ENCODE peak calls at places on chromosomes 3 and 15, in nine cellular contexts. C is GM23248, L is heart right ventricle, I is A549, J is suprapubic skin, N is IMR-90, B is stomach, Q is H9, O is HCT116. V is an unnamed sample.

GRCh38 chr3:62421275-62421674 is 47.9 kb upstream of the FEZF2 start:
- DNase-seq in C (no peak), L (no peak), I (no peak), J (no peak), N (no peak), B (no peak), Q (no peak), O (no peak), V (no peak)

GRCh38 chr15:29685156-29686078 is 136.9 kb downstream of the TJP1 start:
- DNase-seq in C (peak), L (no peak), I (no peak), J (no peak), N (peak), B (no peak), Q (no peak), O (no peak), V (no peak)

GRCh38 chr3:100075731-100076543 is 38.4 kb downstream of the FILIP1L start:
- DNase-seq in C (no peak), L (no peak), I (no peak), J (no peak), N (no peak), B (no peak), Q (no peak), O (no peak), V (no peak)

GRCh38 chr3:100899440-100900091 is 93.7 kb downstream of the ABI3BP start:
- DNase-seq in C (no peak), L (no peak), I (no peak), J (no peak), N (no peak), B (no peak), Q (no peak), O (no peak), V (no peak)

GRCh38 chr3:196662711-196663571 is 23.4 kb downstream of the NRROS start:
- DNase-seq in C (peak), L (no peak), I (no peak), J (no peak), N (peak), B (no peak), Q (no peak), O (no peak), V (no peak)

GRCh38 chr3:186002884-186003472 is 65.2 kb upstream of the TRA2B start:
- DNase-seq in C (peak), L (no peak), I (peak), J (no peak), N (peak), B (no peak), Q (peak), O (peak), V (no peak)

GRCh38 chr3:120425877-120426276 is 24.9 kb downstream of the FSTL1 start:
- DNase-seq in C (peak), L (no peak), I (no peak), J (peak), N (peak), B (no peak), Q (no peak), O (no peak), V (peak)

GRCh38 chr15:80984856-80985255 is 4.8 kb downstream of the MESD start:
- DNase-seq in C (peak), L (no peak), I (no peak), J (no peak), N (no peak), B (no peak), Q (no peak), O (no peak), V (no peak)

GRCh38 chr15:90286678-90287077 is 21.2 kb downstream of the NGRN start:
- DNase-seq in C (peak), L (no peak), I (peak), J (no peak), N (peak), B (no peak), Q (no peak), O (no peak), V (no peak)

GRCh38 chr15:74208901-74209559 is 6.4 kb upstream of the STRA6 start:
- DNase-seq in C (no peak), L (no peak), I (no peak), J (no peak), N (peak), B (no peak), Q (peak), O (no peak), V (no peak)

GRCh38 chr3:20645340-20645739 is 459.3 kb upstream of the SGO1 start:
- DNase-seq in C (no peak), L (no peak), I (no peak), J (no peak), N (peak), B (no peak), Q (no peak), O (no peak), V (no peak)

GRCh38 chr3:160564205-160564922 is 1.0 kb downstream of the KPNA4 start:
- DNase-seq in C (peak), L (peak), I (peak), J (no peak), N (no peak), B (no peak), Q (no peak), O (no peak), V (no peak)

GRCh38 chr3:105402287-105402801 is 35.6 kb downstream of the ALCAM start:
- DNase-seq in C (peak), L (no peak), I (peak), J (no peak), N (peak), B (no peak), Q (no peak), O (peak), V (no peak)

GRCh38 chr15:91652610-91653207 is 200.8 kb upstream of the SLCO3A1 start:
- DNase-seq in C (no peak), L (no peak), I (no peak), J (no peak), N (no peak), B (no peak), Q (no peak), O (no peak), V (no peak)

GRCh38 chr3:72818092-72818721 is 30.0 kb downstream of the SHQ1 start:
- DNase-seq in C (peak), L (no peak), I (peak), J (no peak), N (peak), B (no peak), Q (no peak), O (peak), V (no peak)

GRCh38 chr15:78049691-78050440 is 27.6 kb downstream of the TBC1D2B start:
- DNase-seq in C (peak), L (no peak), I (no peak), J (no peak), N (peak), B (no peak), Q (no peak), O (no peak), V (no peak)

GRCh38 chr15:75171408-75171807 is 30.3 kb upstream of the C15orf39 start:
- DNase-seq in C (peak), L (no peak), I (no peak), J (no peak), N (peak), B (no peak), Q (no peak), O (no peak), V (peak)

GRCh38 chr3:170465935-170466334 is 47.3 kb downstream of the CLDN11 start:
- DNase-seq in C (no peak), L (no peak), I (peak), J (no peak), N (no peak), B (no peak), Q (no peak), O (no peak), V (no peak)

GRCh38 chr3:134357914-134358811 is 16.1 kb downstream of the AMOTL2 start:
- DNase-seq in C (peak), L (no peak), I (peak), J (no peak), N (peak), B (peak), Q (peak), O (peak), V (peak)

GRCh38 chr3:14909250-14909649 is 38.1 kb upstream of the NR2C2 start:
- DNase-seq in C (no peak), L (no peak), I (no peak), J (peak), N (no peak), B (no peak), Q (no peak), O (no peak), V (no peak)

GRCh38 chr15:98311566-98312188 is 336.7 kb upstream of the IGF1R start:
- DNase-seq in C (peak), L (peak), I (peak), J (peak), N (peak), B (peak), Q (peak), O (peak), V (peak)

GRCh38 chr3:148379763-148380162 is 317.9 kb upstream of the AGTR1 start:
- DNase-seq in C (peak), L (no peak), I (peak), J (no peak), N (peak), B (no peak), Q (no peak), O (peak), V (peak)

GRCh38 chr15:75065467-75065850 is 42.1 kb downstream of the PPCDC start:
- DNase-seq in C (no peak), L (no peak), I (no peak), J (no peak), N (peak), B (no peak), Q (no peak), O (no peak), V (no peak)

GRCh38 chr3:52173101-52173500 is 18.9 kb upstream of the POC1A start:
- DNase-seq in C (no peak), L (no peak), I (no peak), J (no peak), N (no peak), B (no peak), Q (no peak), O (no peak), V (no peak)

GRCh38 chr3:46472056-46472455 is 7.4 kb upstream of the LTF start:
- DNase-seq in C (no peak), L (no peak), I (no peak), J (peak), N (no peak), B (no peak), Q (no peak), O (no peak), V (no peak)

GRCh38 chr15:64029633-64030032 is 16.7 kb downstream of the DAPK2 start:
- DNase-seq in C (no peak), L (no peak), I (no peak), J (no peak), N (no peak), B (no peak), Q (no peak), O (no peak), V (no peak)
- H3K27ac ChIP-seq in C (no peak), L (no peak), I (no peak), J (no peak), N (no peak), B (no peak), Q (no peak), O (no peak), V (no peak)

DNA sequence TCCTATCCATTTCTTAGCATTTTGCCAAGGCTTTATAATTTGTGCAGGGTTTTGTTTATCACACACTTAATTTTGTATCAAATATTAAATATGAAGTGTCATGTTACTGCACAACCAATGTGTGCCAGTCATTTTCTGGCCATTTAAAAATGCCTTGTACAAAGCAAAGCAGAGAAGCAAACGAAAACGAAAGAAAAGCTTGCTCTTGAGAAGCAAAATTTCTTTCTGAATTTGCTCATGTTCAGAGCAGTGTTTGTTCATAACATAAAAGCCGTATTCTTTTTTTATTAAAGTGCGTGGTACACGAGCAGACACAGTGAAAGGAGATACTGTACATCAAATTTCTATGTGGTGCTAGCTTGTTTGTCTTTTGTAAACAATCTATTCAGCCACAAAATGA is 792.6 kb downstream of the NAALADL2 start:
- DNase-seq in C (no peak), L (no peak), I (no peak), J (no peak), N (peak), B (no peak), Q (no peak), O (no peak), V (no peak)
- H3K27ac ChIP-seq in C (no peak), L (no peak), I (no peak), J (no peak), N (no peak), B (no peak), Q (no peak), O (no peak), V (no peak)

GRCh38 chr3:48686538-48687219 is 964 bp upstream of the NCKIPSD start:
- DNase-seq in C (no peak), L (no peak), I (no peak), J (no peak), N (peak), B (no peak), Q (no peak), O (no peak), V (no peak)
- H3K27ac ChIP-seq in C (no peak), L (peak), I (peak), J (no peak), N (peak), B (peak), Q (no peak), O (peak), V (no peak)

GRCh38 chr3:178968996-178969700 is 102.5 kb downstream of the ZMAT3 start:
- DNase-seq in C (no peak), L (no peak), I (no peak), J (no peak), N (no peak), B (no peak), Q (no peak), O (no peak), V (no peak)

GRCh38 chr3:178971614-178972013 is 100.0 kb downstream of the ZMAT3 start:
- DNase-seq in C (peak), L (no peak), I (no peak), J (no peak), N (peak), B (no peak), Q (no peak), O (peak), V (no peak)

GRCh38 chr3:178964551-178964950 is 107.1 kb downstream of the ZMAT3 start:
- DNase-seq in C (no peak), L (no peak), I (no peak), J (no peak), N (no peak), B (no peak), Q (no peak), O (no peak), V (no peak)

GRCh38 chr3:178966299-178967183 is 105.1 kb downstream of the ZMAT3 start:
- DNase-seq in C (peak), L (no peak), I (peak), J (no peak), N (peak), B (no peak), Q (no peak), O (peak), V (no peak)

DNA sequence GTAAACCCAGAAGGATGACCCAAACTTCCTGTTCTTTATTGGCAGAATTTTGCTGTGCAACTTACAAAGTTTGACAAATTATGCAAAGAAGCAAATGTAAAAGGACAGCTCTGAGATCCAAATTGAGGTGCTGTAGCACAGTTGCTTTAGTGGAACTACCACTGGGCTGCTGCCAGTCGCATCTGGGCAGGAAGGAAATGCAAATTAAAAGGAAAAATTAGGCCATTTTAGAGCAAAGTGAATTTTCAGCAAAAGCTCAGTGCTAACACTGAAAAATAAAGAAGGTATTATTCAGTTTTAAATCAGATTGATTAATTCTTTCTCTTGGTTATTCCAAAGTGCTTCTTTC is 104.5 kb downstream of the ZMAT3 start:
- DNase-seq in C (peak), L (no peak), I (no peak), J (no peak), N (no peak), B (no peak), Q (no peak), O (no peak), V (no peak)
- H3K27ac ChIP-seq in C (no peak), L (no peak), I (no peak), J (peak), N (no peak), B (peak), Q (no peak), O (no peak), V (no peak)

GRCh38 chr3:193928354-193929209 is 207.4 kb upstream of the HES1 start:
- DNase-seq in C (no peak), L (no peak), I (peak), J (no peak), N (no peak), B (no peak), Q (no peak), O (no peak), V (no peak)
- H3K27ac ChIP-seq in C (no peak), L (no peak), I (peak), J (no peak), N (no peak), B (peak), Q (no peak), O (no peak), V (no peak)

GRCh38 chr3:43294975-43295374 is 8.6 kb downstream of the SNRK start:
- DNase-seq in C (no peak), L (no peak), I (no peak), J (no peak), N (no peak), B (no peak), Q (no peak), O (no peak), V (no peak)
- H3K27ac ChIP-seq in C (no peak), L (no peak), I (no peak), J (no peak), N (no peak), B (no peak), Q (no peak), O (no peak), V (no peak)

GRCh38 chr3:107063351-107063750 is 313.9 kb upstream of the CCDC54 start:
- DNase-seq in C (peak), L (no peak), I (no peak), J (no peak), N (peak), B (no peak), Q (no peak), O (no peak), V (no peak)
- H3K27ac ChIP-seq in C (peak), L (no peak), I (no peak), J (no peak), N (no peak), B (no peak), Q (no peak), O (no peak), V (no peak)